ENCODE peak calls at places on chromosomes 2 and 18, in nine cellular contexts. T is activated CD4-positive, alpha-beta T cell treated with anti-CD3 and anti-CD28 coated beads for 1 hour; U is activated CD4-positive, alpha-beta memory T cell treated with anti-CD3 and anti-CD28 coated beads, Interleukin-2, amount 10 ng/mL, durations not matched to agents 7 days and 5 days; C is fibroblast of mammary gland; G is stimulated activated CD8-positive, alpha-beta memory T cell treated with anti-CD3 and anti-CD28 coated beads, Interleukin-4, amount 100 ng/mL, for 48 hours; R is EL; N is mammary epithelial cell; H is Calu3; I is caudate nucleus. X is an unnamed sample.

GRCh38 chr2:111168528-111168929 is 47.8 kb downstream of the BCL2L11 start:
- DNase-seq in C (peak; percentile 82), U (peak; percentile 66), H (peak; percentile 64), N (peak; percentile 83), T (peak; percentile 18), R (peak; percentile 76), I (no peak), G (peak; percentile 81), X (peak; percentile 76)

GRCh38 chr2:239429473-239430350 is 28.9 kb upstream of the HDAC4 start:
- DNase-seq in C (peak; percentile 68), I (no peak), N (no peak), G (no peak), H (no peak), U (no peak), R (no peak), T (no peak), X (no peak)

GRCh38 chr2:227485429-227485828 is 13.5 kb downstream of the AGFG1 start:
- DNase-seq in H (no peak), G (no peak), U (no peak), I (no peak), N (no peak), R (no peak), T (no peak), C (no peak), X (no peak)

GRCh38 chr2:28327963-28328922 is 64.4 kb upstream of the FOSL2 start:
- DNase-seq in G (no peak), H (no peak), R (no peak), T (no peak), I (no peak), U (no peak), N (no peak), C (peak; percentile 83), X (no peak)

GRCh38 chr18:23094411-23095165 is 40.7 kb upstream of the CABLES1 start:
- DNase-seq in I (no peak), N (no peak), G (no peak), R (no peak), H (no peak), T (no peak), U (no peak), C (no peak), X (no peak)

GRCh38 chr2:26571316-26571715 is 69.8 kb downstream of the CIB4 start:
- DNase-seq in N (no peak), C (no peak), H (no peak), I (no peak), G (no peak), R (no peak), U (no peak), T (no peak), X (no peak)

GRCh38 chr2:200377774-200378336 is 71.4 kb downstream of the SPATS2L start:
- DNase-seq in H (peak; percentile 78), N (peak; percentile 21), C (no peak), U (no peak), R (no peak), I (no peak), T (no peak), G (no peak), X (no peak)

GRCh38 chr2:231713738-231714638 is 5.7 kb downstream of the PTMA start:
- DNase-seq in C (peak; percentile 91), T (peak; percentile 85), R (peak; percentile 89), U (peak; percentile 90), G (peak; percentile 96), I (peak; percentile 79), N (peak; percentile 74), H (peak; percentile 96), X (peak; percentile 94)

GRCh38 chr18:55031979-55032378 is 72.7 kb upstream of the CCDC68 start:
- DNase-seq in T (no peak), G (no peak), R (no peak), I (no peak), C (no peak), N (no peak), U (no peak), H (peak; percentile 45), X (no peak)